ENCODE peak calls at places on chromosomes 6 and 20, in ten cellular contexts. One of them, this sample, is unnamed.

GRCh38 chr6:81797594-81797993 is 45.1 kb upstream of the TENT5A start:
- DNase-seq in OCI-M1: no peak
- DNase-seq in H9: no peak
- DNase-seq in naive thymus-derived CD4-positive, alpha-beta T cell: no peak
- DNase-seq in kidney: no peak
- DNase-seq in heart left ventricle: no peak
- DNase-seq in AG09309: no peak
- DNase-seq in RWPE1: no peak
- DNase-seq in HS-5: no peak
- DNase-seq in stimulated activated CD8-positive, alpha-beta memory T cell treated with anti-CD3 and anti-CD28 coated beads, Interleukin-2, amount 100 ng/mL, for 1 hour: no peak
- DNase-seq in this sample: no peak

GRCh38 chr6:120010075-120010474 is 660.5 kb upstream of the MAN1A1 start:
- DNase-seq in OCI-M1: no peak
- DNase-seq in H9: no peak
- DNase-seq in naive thymus-derived CD4-positive, alpha-beta T cell: no peak
- DNase-seq in kidney: no peak
- DNase-seq in heart left ventricle: no peak
- DNase-seq in AG09309: no peak
- DNase-seq in RWPE1: no peak
- DNase-seq in HS-5: no peak
- DNase-seq in stimulated activated CD8-positive, alpha-beta memory T cell treated with anti-CD3 and anti-CD28 coated beads, Interleukin-2, amount 100 ng/mL, for 1 hour: no peak
- DNase-seq in this sample: no peak

GRCh38 chr6:66496659-66497058 is 789.6 kb upstream of the EYS start:
- DNase-seq in OCI-M1: peak; percentile 90
- DNase-seq in H9: no peak
- DNase-seq in naive thymus-derived CD4-positive, alpha-beta T cell: no peak
- DNase-seq in kidney: no peak
- DNase-seq in heart left ventricle: no peak
- DNase-seq in AG09309: no peak
- DNase-seq in RWPE1: peak; percentile 13
- DNase-seq in HS-5: no peak
- DNase-seq in stimulated activated CD8-positive, alpha-beta memory T cell treated with anti-CD3 and anti-CD28 coated beads, Interleukin-2, amount 100 ng/mL, for 1 hour: no peak
- DNase-seq in this sample: peak; percentile 51

GRCh38 chr6:142301421-142302391 is at the start of gene ADGRG6:
- DNase-seq in OCI-M1: no peak
- DNase-seq in H9: peak; percentile 75
- DNase-seq in naive thymus-derived CD4-positive, alpha-beta T cell: peak; percentile 50
- DNase-seq in kidney: peak; percentile 81
- DNase-seq in heart left ventricle: peak; percentile 50
- DNase-seq in AG09309: no peak
- DNase-seq in RWPE1: peak; percentile 48
- DNase-seq in HS-5: no peak
- DNase-seq in stimulated activated CD8-positive, alpha-beta memory T cell treated with anti-CD3 and anti-CD28 coated beads, Interleukin-2, amount 100 ng/mL, for 1 hour: peak; percentile 4
- DNase-seq in this sample: no peak

GRCh38 chr6:149212892-149213786 is 104.4 kb upstream of the TAB2 start:
- DNase-seq in OCI-M1: peak; percentile 17
- DNase-seq in H9: no peak
- DNase-seq in naive thymus-derived CD4-positive, alpha-beta T cell: no peak
- DNase-seq in kidney: no peak
- DNase-seq in heart left ventricle: no peak
- DNase-seq in AG09309: no peak
- DNase-seq in RWPE1: no peak
- DNase-seq in HS-5: no peak
- DNase-seq in stimulated activated CD8-positive, alpha-beta memory T cell treated with anti-CD3 and anti-CD28 coated beads, Interleukin-2, amount 100 ng/mL, for 1 hour: no peak
- DNase-seq in this sample: no peak

GRCh38 chr6:82144852-82145332 is 102.7 kb downstream of the IBTK start:
- DNase-seq in OCI-M1: no peak
- DNase-seq in H9: no peak
- DNase-seq in naive thymus-derived CD4-positive, alpha-beta T cell: no peak
- DNase-seq in kidney: no peak
- DNase-seq in heart left ventricle: peak; percentile 81
- DNase-seq in AG09309: peak; percentile 79
- DNase-seq in RWPE1: peak; percentile 80
- DNase-seq in HS-5: peak; percentile 73
- DNase-seq in stimulated activated CD8-positive, alpha-beta memory T cell treated with anti-CD3 and anti-CD28 coated beads, Interleukin-2, amount 100 ng/mL, for 1 hour: no peak
- DNase-seq in this sample: peak; percentile 30

GRCh38 chr6:142485256-142485655 is 183.4 kb downstream of the ADGRG6 start:
- DNase-seq in OCI-M1: no peak
- DNase-seq in H9: no peak
- DNase-seq in naive thymus-derived CD4-positive, alpha-beta T cell: no peak
- DNase-seq in kidney: no peak
- DNase-seq in heart left ventricle: no peak
- DNase-seq in AG09309: no peak
- DNase-seq in RWPE1: no peak
- DNase-seq in HS-5: no peak
- DNase-seq in stimulated activated CD8-positive, alpha-beta memory T cell treated with anti-CD3 and anti-CD28 coated beads, Interleukin-2, amount 100 ng/mL, for 1 hour: no peak
- DNase-seq in this sample: no peak

GRCh38 chr20:9981834-9982233 is 53.0 kb upstream of the ANKEF1 start:
- DNase-seq in OCI-M1: no peak
- DNase-seq in H9: no peak
- DNase-seq in naive thymus-derived CD4-positive, alpha-beta T cell: no peak
- DNase-seq in kidney: no peak
- DNase-seq in heart left ventricle: no peak
- DNase-seq in AG09309: no peak
- DNase-seq in RWPE1: no peak
- DNase-seq in HS-5: no peak
- DNase-seq in stimulated activated CD8-positive, alpha-beta memory T cell treated with anti-CD3 and anti-CD28 coated beads, Interleukin-2, amount 100 ng/mL, for 1 hour: no peak
- DNase-seq in this sample: no peak